ENCODE peak calls at places on chromosome 14, in five cellular contexts. D is AML-193, Q is HTR-8/SVneo, T is SK-N-SH, O is A549. P is an unnamed sample.

GRCh38 chr14:55734731-55735130 is 154.7 kb downstream of the KTN1 start:
- DNase-seq in D (no peak), Q (no peak), T (no peak), O (no peak), P (no peak)

GRCh38 chr14:81474685-81475324 is 58.8 kb downstream of the SEL1L start:
- DNase-seq in D (no peak), Q (no peak), T (no peak), O (no peak), P (no peak)

GRCh38 chr14:95885866-95886265 is 9.2 kb downstream of the TUNAR start:
- DNase-seq in D (no peak), Q (no peak), T (peak; percentile 76), O (no peak), P (no peak)

GRCh38 chr14:70289138-70289537 is 70.3 kb downstream of the COX16 start:
- DNase-seq in D (no peak), Q (no peak), T (no peak), O (no peak), P (no peak)

GRCh38 chr14:61460853-61461611 is 139.7 kb downstream of the PRKCH start:
- DNase-seq in D (no peak), Q (no peak), T (no peak), O (no peak), P (no peak)

GRCh38 chr14:72852194-72852593 is 41.7 kb downstream of the DPF3 start:
- DNase-seq in D (no peak), Q (no peak), T (no peak), O (no peak), P (no peak)

GRCh38 chr14:90281261-90281660 is 24.9 kb downstream of the PSMC1 start:
- DNase-seq in D (no peak), Q (peak; percentile 63), T (no peak), O (no peak), P (no peak)

GRCh38 chr14:91872011-91872476 is 4.7 kb upstream of the TC2N start:
- DNase-seq in D (no peak), Q (no peak), T (no peak), O (no peak), P (no peak)

GRCh38 chr14:34027130-34027989 is 76.5 kb upstream of the EGLN3 start:
- DNase-seq in D (no peak), Q (no peak), T (no peak), O (no peak), P (no peak)

GRCh38 chr14:68958553-68958952 is 20.5 kb downstream of the ACTN1 start:
- DNase-seq in D (no peak), Q (peak; percentile 72), T (no peak), O (no peak), P (no peak)

GRCh38 chr14:74302634-74303569 is at the start of gene ABCD4:
- DNase-seq in D (peak; percentile 89), Q (peak; percentile 99), T (peak; percentile 94), O (peak; percentile 85), P (peak; percentile 91)

GRCh38 chr14:74871819-74872218 is 4.1 kb downstream of the PROX2 start:
- DNase-seq in D (no peak), Q (no peak), T (no peak), O (no peak), P (no peak)

GRCh38 chr14:49506650-49507049 is 79.5 kb downstream of the RPS29 start:
- DNase-seq in D (no peak), Q (no peak), T (no peak), O (no peak), P (no peak)

GRCh38 chr14:105075364-105076295 is 10.4 kb upstream of the GPR132 start:
- DNase-seq in D (peak; percentile 54), Q (no peak), T (peak; percentile 73), O (no peak), P (no peak)

GRCh38 chr14:103593577-103593976 is 30.8 kb downstream of the COA8 start:
- DNase-seq in D (no peak), Q (no peak), T (no peak), O (no peak), P (no peak)

GRCh38 chr14:35331605-35332516 is 39.7 kb downstream of the PSMA6 start:
- DNase-seq in D (peak; percentile 6), Q (no peak), T (peak; percentile 55), O (no peak), P (peak; percentile 21)

GRCh38 chr14:23487216-23487615 is 17.7 kb downstream of the NGDN start:
- DNase-seq in D (no peak), Q (no peak), T (no peak), O (no peak), P (peak; percentile 46)

GRCh38 chr14:96581026-96581425 is 78.8 kb downstream of the PAPOLA start:
- DNase-seq in D (no peak), Q (no peak), T (no peak), O (no peak), P (no peak)

GRCh38 chr14:57957441-57957840 is 91.5 kb upstream of the SLC35F4 start:
- DNase-seq in D (no peak), Q (no peak), T (no peak), O (no peak), P (no peak)

GRCh38 chr14:51716610-51717009 is 64.9 kb downstream of the FRMD6 start:
- DNase-seq in D (no peak), Q (peak; percentile 10), T (no peak), O (no peak), P (no peak)

GRCh38 chr14:51999084-51999483 is 9.7 kb downstream of the RTRAF start:
- DNase-seq in D (no peak), Q (no peak), T (no peak), O (no peak), P (no peak)

GRCh38 chr14:20455355-20456300 is 602 bp downstream of the APEX1 start:
- DNase-seq in D (peak; percentile 75), Q (no peak), T (peak; percentile 80), O (peak; percentile 73), P (peak; percentile 82)

GRCh38 chr14:96423446-96424103 is 31.6 kb downstream of the AK7 start:
- DNase-seq in D (no peak), Q (no peak), T (no peak), O (no peak), P (no peak)

GRCh38 chr14:91968280-91968679 is 20.8 kb upstream of the FBLN5 start:
- DNase-seq in D (no peak), Q (no peak), T (no peak), O (no peak), P (no peak)

GRCh38 chr14:49692191-49692757 is 646 bp upstream of the KLHDC1 start:
- DNase-seq in D (no peak), Q (no peak), T (no peak), O (no peak), P (no peak)

GRCh38 chr14:56412453-56413434 is 166.9 kb upstream of the TMEM260 start:
- DNase-seq in D (no peak), Q (no peak), T (no peak), O (no peak), P (peak; percentile 42)

GRCh38 chr14:29682789-29683188 is 244.9 kb downstream of the PRKD1 start:
- DNase-seq in D (no peak), Q (no peak), T (no peak), O (no peak), P (no peak)

GRCh38 chr14:20469890-20470858 is 968 bp downstream of the PNP start:
- DNase-seq in D (peak; percentile 75), Q (no peak), T (peak; percentile 24), O (peak; percentile 69), P (peak; percentile 50)

GRCh38 chr14:67694791-67695393 is 672 bp downstream of the RDH11 start:
- DNase-seq in D (peak; percentile 75), Q (peak; percentile 100), T (peak; percentile 80), O (peak; percentile 95), P (peak; percentile 84)

GRCh38 chr14:43232261-43232660 is 1274.8 kb downstream of the FSCB start:
- DNase-seq in D (no peak), Q (no peak), T (no peak), O (no peak), P (no peak)

GRCh38 chr14:52318829-52319604 is 4.9 kb downstream of the PTGER2 start:
- DNase-seq in D (no peak), Q (no peak), T (peak; percentile 29), O (no peak), P (no peak)

GRCh38 chr14:24315807-24316596 is 4.7 kb downstream of the LTB4R start:
- DNase-seq in D (no peak), Q (no peak), T (peak; percentile 60), O (no peak), P (no peak)

GRCh38 chr14:59189281-59189821 is 884 bp downstream of the DAAM1 start:
- DNase-seq in D (no peak), Q (peak; percentile 39), T (peak; percentile 51), O (peak; percentile 6), P (peak; percentile 58)

GRCh38 chr14:20440882-20441281 is 4.9 kb upstream of the KLHL33 start:
- DNase-seq in D (no peak), Q (no peak), T (no peak), O (no peak), P (no peak)

GRCh38 chr14:96735509-96735908 is 61.7 kb upstream of the VRK1 start:
- DNase-seq in D (no peak), Q (no peak), T (peak; percentile 42), O (no peak), P (peak; percentile 57)

P was measured in D341Med.